ENCODE peak calls at places on chromosomes 5 and 9, in ten cellular contexts. A is activated T-helper 1 cell treated with anti-CD3 and anti-CD28 coated beads, Interleukin-12 subunit alpha, Interleukin-12 subunit beta, Interleukin-2, Interleukin-4 antibody, amounts not matched to agents 30 ng/mL and 10 ng/mL and 1 ng/mL, durations not matched to agents 14 hours and 24 hours and 36 hours; G is sigmoid colon; Y is GM04504; N is HEK293T; I is dorsolateral prefrontal cortex; L is neural crest cell; K is Right ventricle myocardium superior; B is stimulated activated CD8-positive, alpha-beta memory T cell treated with anti-CD3 and anti-CD28 coated beads, Interleukin-4, amount 100 ng/mL, for 24 hours; V is adrenal gland. O is an unnamed sample.

GRCh38 chr9:115494393-115494792 is 376.4 kb upstream of the TNC start:
- DNase-seq in A (no peak), G (no peak), Y (no peak), N (no peak), I (no peak), L (no peak), K (no peak), B (no peak), V (no peak), O (no peak)

GRCh38 chr5:143023447-143024096 is 253.4 kb downstream of the ARHGAP26 start:
- DNase-seq in A (peak; percentile 50), G (peak; percentile 92), Y (no peak), N (no peak), I (peak; percentile 17), L (no peak), K (peak; percentile 81), B (peak; percentile 16), V (no peak), O (no peak)

GRCh38 chr9:31520301-31521085 is 864.0 kb upstream of the ACO1 start:
- DNase-seq in A (no peak), G (no peak), Y (no peak), N (no peak), I (no peak), L (no peak), K (no peak), B (no peak), V (no peak), O (no peak)

GRCh38 chr5:181187500-181188213 is 17.3 kb downstream of the TRIM7 start:
- DNase-seq in A (peak; percentile 31), G (peak; percentile 91), Y (peak; percentile 60), N (peak; percentile 70), I (peak; percentile 54), L (peak; percentile 80), K (peak; percentile 84), B (no peak), V (peak; percentile 71), O (peak; percentile 91)

GRCh38 chr9:105670315-105670714 is 8.1 kb downstream of the TAL2 start:
- DNase-seq in A (no peak), G (no peak), Y (no peak), N (no peak), I (no peak), L (no peak), K (no peak), B (no peak), V (no peak), O (no peak)

GRCh38 chr9:124030969-124031451 is 19.4 kb downstream of the LHX2 start:
- DNase-seq in A (no peak), G (no peak), Y (no peak), N (no peak), I (no peak), L (no peak), K (no peak), B (no peak), V (no peak), O (peak; percentile 41)

GRCh38 chr5:132812123-132812948 is 766 bp upstream of the SOWAHA start:
- DNase-seq in A (no peak), G (no peak), Y (no peak), N (no peak), I (no peak), L (no peak), K (no peak), B (no peak), V (no peak), O (no peak)

GRCh38 chr9:96140401-96141180 is 161.4 kb downstream of the HSD17B3 start:
- DNase-seq in A (no peak), G (peak; percentile 71), Y (no peak), N (no peak), I (no peak), L (no peak), K (no peak), B (no peak), V (no peak), O (no peak)

GRCh38 chr5:97229196-97229595 is 46.1 kb upstream of the RIOK2 start:
- DNase-seq in A (no peak), G (no peak), Y (no peak), N (no peak), I (no peak), L (no peak), K (no peak), B (no peak), V (no peak), O (no peak)

GRCh38 chr9:123438821-123439220 is 82.8 kb downstream of the CRB2 start:
- DNase-seq in A (no peak), G (no peak), Y (no peak), N (no peak), I (no peak), L (peak; percentile 31), K (no peak), B (no peak), V (no peak), O (no peak)

GRCh38 chr9:98856982-98857381 is 49.5 kb downstream of the GALNT12 start:
- DNase-seq in A (no peak), G (no peak), Y (no peak), N (no peak), I (no peak), L (no peak), K (no peak), B (no peak), V (no peak), O (no peak)

GRCh38 chr5:113020461-113021273 is 44.1 kb downstream of the DCP2 start:
- DNase-seq in A (no peak), G (no peak), Y (no peak), N (no peak), I (no peak), L (no peak), K (no peak), B (no peak), V (no peak), O (no peak)

GRCh38 chr5:12526113-12526512 is 621.9 kb upstream of the CTNND2 start:
- DNase-seq in A (no peak), G (no peak), Y (no peak), N (no peak), I (no peak), L (no peak), K (no peak), B (no peak), V (no peak), O (no peak)

GRCh38 chr9:93697352-93698139 is 121.2 kb downstream of the PHF2 start:
- DNase-seq in A (no peak), G (no peak), Y (no peak), N (peak; percentile 3), I (no peak), L (no peak), K (no peak), B (no peak), V (no peak), O (peak; percentile 69)

GRCh38 chr9:126523621-126524111 is 90.1 kb upstream of the LMX1B start:
- DNase-seq in A (no peak), G (peak; percentile 68), Y (no peak), N (no peak), I (no peak), L (no peak), K (no peak), B (no peak), V (no peak), O (peak; percentile 75)

GRCh38 chr5:135493406-135494180 is 41.4 kb upstream of the TIFAB start:
- DNase-seq in A (no peak), G (no peak), Y (peak; percentile 75), N (no peak), I (no peak), L (no peak), K (no peak), B (no peak), V (peak; percentile 57), O (no peak)

GRCh38 chr5:84634256-84634655 is 249.6 kb upstream of the EDIL3 start:
- DNase-seq in A (no peak), G (no peak), Y (no peak), N (no peak), I (no peak), L (no peak), K (peak; percentile 17), B (no peak), V (no peak), O (no peak)

GRCh38 chr5:73966411-73966810 is 340.4 kb downstream of the ARHGEF28 start:
- DNase-seq in A (no peak), G (no peak), Y (no peak), N (no peak), I (no peak), L (no peak), K (no peak), B (no peak), V (no peak), O (no peak)

GRCh38 chr9:76378367-76379073 is 15.7 kb downstream of the RFK start:
- DNase-seq in A (no peak), G (no peak), Y (no peak), N (no peak), I (no peak), L (no peak), K (no peak), B (no peak), V (no peak), O (no peak)

GRCh38 chr9:87011551-87011950 is 64.2 kb upstream of the GAS1 start:
- DNase-seq in A (no peak), G (no peak), Y (no peak), N (no peak), I (no peak), L (no peak), K (no peak), B (no peak), V (no peak), O (no peak)

O was measured in posterior vena cava.